ENCODE peak calls at places on chromosomes 12 and 14, in ten cellular contexts. P, V, M, F, A, Z, S, J, X and B are unnamed samples.

GRCh38 chr14:80215756-80216581 is 4.7 kb upstream of the DIO2 start:
- DNase-seq in M (no peak), Z (no peak), V (no peak), S (no peak), X (no peak), A (no peak), J (no peak), P (no peak), F (no peak), B (peak)

GRCh38 chr12:25938581-25938980 is 19.9 kb upstream of the RASSF8 start:
- DNase-seq in F (no peak), X (no peak), M (no peak), Z (no peak), S (no peak), A (no peak), P (no peak), V (no peak), J (no peak), B (no peak)

GRCh38 chr14:106845286-106846087 is 1319.1 kb downstream of the TMEM121 start:
- DNase-seq in V (peak), J (no peak), F (no peak), P (no peak), Z (no peak), X (peak), M (peak), S (peak), A (peak), B (peak)

GRCh38 chr12:75979181-75979580 is 52.4 kb downstream of the PHLDA1 start:
- DNase-seq in Z (no peak), V (peak), X (no peak), A (no peak), S (no peak), J (no peak), M (no peak), F (no peak), P (no peak), B (no peak)

GRCh38 chr14:49961270-49962222 is 68.7 kb downstream of the ARF6 start:
- DNase-seq in F (no peak), A (no peak), M (no peak), S (no peak), Z (no peak), J (no peak), P (no peak), X (no peak), V (no peak), B (no peak)

GRCh38 chr12:29334911-29335310 is 46.1 kb downstream of the ERGIC2 start:
- DNase-seq in J (no peak), M (no peak), X (no peak), Z (no peak), S (no peak), F (no peak), P (no peak), A (no peak), V (no peak), B (no peak)

GRCh38 chr12:59149995-59150642 is 229.8 kb upstream of the LRIG3 start:
- DNase-seq in S (peak), M (no peak), A (no peak), Z (peak), F (no peak), X (no peak), P (peak), J (peak), V (no peak), B (no peak)

GRCh38 chr14:95885866-95886265 is 9.2 kb downstream of the TUNAR start:
- DNase-seq in M (no peak), Z (no peak), F (no peak), X (no peak), A (no peak), V (no peak), S (no peak), J (no peak), P (no peak), B (no peak)

GRCh38 chr14:91920526-91920925 is 27.0 kb downstream of the FBLN5 start:
- DNase-seq in X (no peak), A (no peak), F (no peak), P (no peak), J (no peak), S (no peak), V (no peak), M (no peak), Z (no peak), B (no peak)

GRCh38 chr14:40269436-40269835 is 837.2 kb upstream of the FBXO33 start:
- DNase-seq in J (no peak), P (no peak), A (no peak), S (no peak), M (no peak), Z (no peak), X (no peak), F (no peak), V (no peak), B (no peak)

GRCh38 chr12:111291357-111291756 is 77.5 kb downstream of the PHETA1 start:
- DNase-seq in J (no peak), Z (no peak), V (no peak), P (no peak), A (no peak), S (no peak), M (no peak), X (no peak), F (no peak), B (no peak)

GRCh38 chr12:78680596-78680995 is 184.0 kb upstream of the SYT1 start:
- DNase-seq in Z (no peak), A (no peak), X (no peak), M (no peak), S (no peak), J (no peak), F (no peak), V (no peak), P (no peak), B (no peak)

GRCh38 chr12:58915634-58916033 is 4.7 kb downstream of the LRIG3 start:
- DNase-seq in S (no peak), X (no peak), P (no peak), A (no peak), J (no peak), V (no peak), F (no peak), Z (peak), M (peak), B (peak)

GRCh38 chr12:93894391-93895095 is 217.4 kb downstream of the CRADD start:
- DNase-seq in V (no peak), S (no peak), J (no peak), Z (no peak), M (peak), A (no peak), F (no peak), X (no peak), P (no peak), B (peak)

GRCh38 chr12:15620726-15621125 is 168.5 kb downstream of the EPS8 start:
- DNase-seq in A (no peak), F (no peak), P (no peak), X (no peak), S (no peak), Z (no peak), J (no peak), M (no peak), V (no peak), B (no peak)